ENCODE peak calls at places on chromosomes 13 and 19, in ten cellular contexts. I, F, X, Z, H, S, L, R, B and V are unnamed samples.

GRCh38 chr13:75425216-75426009 is 56.6 kb downstream of the TBC1D4 start:
- DNase-seq in Z (no peak), X (no peak), S (no peak), L (no peak), R (no peak), I (no peak), F (no peak), H (peak), B (no peak), V (no peak)

GRCh38 chr13:110485604-110486003 is 75.9 kb downstream of the RAB20 start:
- DNase-seq in Z (no peak), S (no peak), R (peak), H (no peak), I (no peak), L (no peak), B (no peak), X (no peak), F (no peak), V (no peak)

GRCh38 chr13:113582841-113583631 is 1.5 kb upstream of the TFDP1 start:
- DNase-seq in I (no peak), S (no peak), L (no peak), B (peak), Z (no peak), X (no peak), F (peak), R (no peak), H (no peak), V (no peak)

GRCh38 chr19:1001538-1002166 is 1.4 kb downstream of the GRIN3B start:
- DNase-seq in F (peak), S (no peak), L (peak), H (no peak), R (no peak), Z (no peak), I (peak), X (no peak), B (no peak), V (no peak)

GRCh38 chr13:111531505-111531904 is 211.1 kb downstream of the TEX29 start:
- DNase-seq in F (no peak), Z (no peak), B (peak), S (no peak), X (no peak), I (no peak), L (no peak), R (no peak), H (no peak), V (no peak)

GRCh38 chr19:37905936-37906867 is at the start of gene WDR87:
- DNase-seq in X (no peak), B (no peak), H (peak), Z (no peak), R (no peak), S (no peak), I (peak), L (peak), F (no peak), V (no peak)

GRCh38 chr13:98232456-98232855 is 55.4 kb upstream of the RNF113B start:
- DNase-seq in L (no peak), F (no peak), B (no peak), H (no peak), X (no peak), I (no peak), S (no peak), R (no peak), Z (no peak), V (no peak)

GRCh38 chr19:29841559-29842367 is 30.0 kb downstream of the CCNE1 start:
- DNase-seq in R (no peak), B (peak), I (peak), Z (no peak), S (no peak), X (no peak), L (no peak), H (peak), F (peak), V (no peak)

GRCh38 chr19:28715157-28715556 is 497.8 kb downstream of the UQCRFS1 start:
- DNase-seq in L (no peak), X (no peak), I (no peak), S (no peak), H (no peak), R (no peak), F (no peak), Z (no peak), B (no peak), V (no peak)

GRCh38 chr13:113616281-113616906 is 31.8 kb downstream of the TFDP1 start:
- DNase-seq in Z (no peak), F (no peak), I (no peak), S (no peak), X (no peak), L (no peak), B (peak), H (no peak), R (no peak), V (no peak)

GRCh38 chr19:47725759-47726401 is 12.7 kb downstream of the EHD2 start:
- DNase-seq in I (no peak), X (no peak), F (no peak), R (no peak), Z (no peak), B (no peak), H (no peak), L (no peak), S (no peak), V (no peak)

GRCh38 chr13:113595131-113595530 is 10.6 kb downstream of the TFDP1 start:
- DNase-seq in H (no peak), R (no peak), S (no peak), B (no peak), I (no peak), L (no peak), Z (no peak), F (no peak), X (no peak), V (no peak)

GRCh38 chr13:33875658-33876401 is 57.9 kb downstream of the RFC3 start:
- DNase-seq in F (no peak), B (no peak), Z (no peak), S (no peak), I (no peak), L (no peak), X (no peak), H (no peak), R (no peak), V (no peak)

GRCh38 chr13:76903544-76904162 is 17.4 kb upstream of the KCTD12 start:
- DNase-seq in H (peak), L (peak), S (peak), X (no peak), Z (peak), I (peak), R (no peak), B (peak), F (peak), V (no peak)

GRCh38 chr19:54391589-54392061 is 23.6 kb upstream of the TTYH1 start:
- DNase-seq in Z (no peak), H (no peak), X (no peak), B (no peak), R (no peak), S (no peak), L (no peak), I (no peak), F (no peak), V (no peak)

GRCh38 chr19:55642153-55643002 is 1.1 kb upstream of the ZNF581 start:
- DNase-seq in F (peak), I (peak), R (no peak), Z (no peak), H (peak), B (no peak), L (peak), S (no peak), X (no peak), V (no peak)

GRCh38 chr19:21835429-21835809 is 563 bp downstream of the ZNF43 start:
- DNase-seq in L (no peak), S (no peak), B (no peak), H (no peak), F (no peak), I (no peak), R (no peak), Z (no peak), X (no peak), V (no peak)

GRCh38 chr19:11560404-11560988 is 1.5 kb upstream of the ELOF1 start:
- DNase-seq in X (no peak), R (no peak), B (peak), H (peak), L (peak), Z (no peak), F (no peak), I (peak), S (peak), V (peak)

GRCh38 chr19:16649734-16650133 is 10.2 kb downstream of the SMIM7 start:
- DNase-seq in H (peak), R (no peak), I (no peak), Z (no peak), F (no peak), L (no peak), X (no peak), S (no peak), B (peak), V (no peak)

GRCh38 chr13:43245374-43245964 is 222.1 kb downstream of the DNAJC15 start:
- DNase-seq in F (no peak), R (peak), Z (no peak), H (peak), X (peak), L (no peak), S (peak), B (peak), I (no peak), V (peak)

GRCh38 chr19:19064098-19064722 is 416 bp downstream of the SLC25A42 start:
- DNase-seq in X (no peak), Z (no peak), B (peak), S (no peak), I (peak), H (no peak), L (no peak), F (no peak), R (no peak), V (no peak)

GRCh38 chr13:19863323-19864017 is at the start of gene ZMYM5:
- DNase-seq in L (peak), Z (peak), X (peak), F (peak), R (peak), I (peak), S (peak), B (peak), H (peak), V (peak)

GRCh38 chr13:82900453-82900852 is 981.8 kb downstream of the SLITRK1 start:
- DNase-seq in L (no peak), I (no peak), S (no peak), Z (no peak), H (no peak), F (no peak), R (no peak), B (no peak), X (no peak), V (no peak)

GRCh38 chr13:99842379-99842778 is 129.2 kb downstream of the ZIC5 start:
- DNase-seq in R (no peak), S (no peak), B (no peak), I (no peak), X (no peak), H (no peak), F (no peak), L (no peak), Z (no peak), V (no peak)

GRCh38 chr13:99843872-99844271 is 127.7 kb downstream of the ZIC5 start:
- DNase-seq in Z (no peak), R (no peak), S (no peak), B (no peak), L (no peak), F (no peak), H (no peak), I (no peak), X (no peak), V (no peak)

GRCh38 chr13:99847318-99847750 is 124.2 kb downstream of the ZIC5 start:
- DNase-seq in B (no peak), L (no peak), Z (no peak), F (no peak), I (no peak), X (no peak), S (no peak), H (no peak), R (no peak), V (no peak)

GRCh38 chr13:99845136-99845874 is 126.3 kb downstream of the ZIC5 start:
- DNase-seq in H (no peak), L (no peak), I (no peak), X (no peak), B (no peak), R (no peak), S (no peak), Z (no peak), F (no peak), V (no peak)
- H3K4me3 ChIP-seq in H (no peak), L (no peak), I (no peak), X (no peak), B (no peak), R (no peak), S (no peak), Z (no peak), F (no peak), V (no peak)

DNA sequence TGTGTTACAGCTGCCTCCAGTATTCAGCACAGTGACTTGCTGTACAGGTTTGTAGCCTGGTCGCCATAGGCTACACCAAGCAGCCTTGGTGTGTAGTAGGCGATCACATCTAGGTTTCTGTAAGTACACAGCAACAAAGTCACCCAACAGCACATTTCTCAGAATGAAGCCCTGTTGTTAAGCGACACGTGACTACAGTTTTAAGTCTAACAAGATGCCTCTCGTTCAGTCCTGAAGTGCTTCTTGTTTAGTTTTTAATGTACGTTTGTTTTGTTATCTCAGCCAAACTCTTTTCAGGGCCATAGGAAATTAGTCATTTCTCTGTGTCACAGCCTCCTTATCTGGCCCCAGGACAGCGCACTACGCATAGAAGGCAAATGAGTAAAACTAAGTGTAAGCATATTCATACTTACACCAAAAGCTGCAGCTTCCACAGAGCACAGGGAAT is 50.0 kb upstream of the GPR183 start:
- DNase-seq in H (peak), B (peak), X (no peak), L (no peak), Z (no peak), R (no peak), I (no peak), S (peak), F (no peak), V (no peak)
- H3K4me3 ChIP-seq in H (no peak), B (no peak), X (no peak), L (no peak), Z (no peak), R (no peak), I (no peak), S (no peak), F (no peak), V (no peak)

DNA sequence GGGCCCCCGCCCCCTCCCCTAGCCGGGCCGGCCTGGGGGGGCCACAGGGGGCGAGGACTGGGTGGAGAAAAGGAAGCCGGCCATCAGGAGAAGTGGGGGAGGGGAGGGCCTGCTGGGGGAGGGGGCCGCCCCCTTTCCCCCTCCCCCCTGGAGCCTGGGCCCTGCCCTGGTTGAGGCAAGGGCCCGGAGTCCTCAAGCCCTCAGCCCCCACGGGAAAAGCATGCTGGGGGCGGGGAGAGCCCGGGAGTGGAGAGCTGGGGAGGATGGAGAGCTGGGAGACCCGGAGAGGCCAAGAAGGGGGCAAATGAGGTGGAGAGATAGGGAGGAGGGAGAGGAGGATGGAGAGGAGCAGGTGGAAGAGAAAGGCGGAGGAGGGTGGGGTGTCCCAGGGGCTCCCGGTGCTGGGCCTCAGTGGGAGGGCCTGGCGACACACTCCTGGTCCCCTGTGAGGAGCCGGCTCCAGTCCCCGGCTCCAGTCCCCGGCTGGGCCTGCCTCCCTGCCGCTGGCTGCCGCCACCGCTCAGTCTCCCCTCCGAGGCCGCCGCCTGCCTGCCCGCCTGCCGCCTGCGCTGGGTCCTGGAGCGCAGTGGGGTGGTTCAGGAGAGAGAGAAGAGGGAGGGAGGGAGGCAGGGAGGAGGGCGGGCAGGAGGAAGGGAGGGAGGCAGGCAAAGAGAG is at the start of gene GRIK5:
- DNase-seq in H (no peak), F (no peak), Z (no peak), I (peak), R (no peak), S (no peak), L (no peak), B (no peak), X (no peak), V (no peak)
- H3K4me3 ChIP-seq in H (no peak), F (peak), Z (peak), I (no peak), R (peak), S (no peak), L (peak), B (no peak), X (no peak), V (no peak)

GRCh38 chr19:39502640-39503417 is 4.1 kb downstream of the DLL3 start:
- DNase-seq in F (peak), L (peak), I (peak), B (peak), X (no peak), H (peak), S (no peak), R (no peak), Z (peak), V (no peak)
- H3K4me3 ChIP-seq in F (no peak), L (no peak), I (peak), B (no peak), X (no peak), H (no peak), S (no peak), R (no peak), Z (no peak), V (no peak)

DNA sequence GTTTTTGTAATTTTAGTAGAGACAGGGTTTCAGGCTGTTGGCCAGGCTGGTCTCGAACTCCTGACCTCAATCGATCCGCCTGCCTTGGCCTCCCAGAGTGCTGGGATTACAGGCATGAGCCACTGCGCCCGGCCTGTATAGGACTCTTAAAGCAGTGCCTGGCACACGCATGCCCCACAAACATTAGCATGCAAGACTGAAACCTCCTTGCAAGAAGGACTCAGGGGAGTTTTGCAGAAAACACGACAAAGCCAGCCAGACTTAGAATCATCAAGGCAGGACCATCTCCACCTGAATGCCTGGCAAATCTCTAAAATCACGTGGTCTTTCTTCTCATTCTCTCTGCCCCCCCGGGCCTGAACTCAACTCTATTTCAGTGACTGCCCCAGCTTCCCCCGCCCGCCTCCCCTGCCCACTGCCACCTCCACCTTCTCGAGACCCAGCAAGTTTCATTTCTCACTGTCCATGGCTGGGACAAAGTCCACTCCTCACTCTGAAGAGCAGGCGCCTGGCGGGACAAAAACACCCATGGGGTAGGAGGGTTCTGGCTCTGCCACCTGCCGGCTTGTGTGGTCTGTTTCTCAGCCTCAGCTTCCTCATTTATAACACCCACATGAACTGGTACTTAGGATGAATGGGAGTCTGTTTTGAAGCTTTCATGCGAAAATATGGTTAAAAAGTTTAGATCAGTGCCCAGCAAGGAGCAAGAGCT is 2.4 kb downstream of the TICAM1 start:
- DNase-seq in R (no peak), X (no peak), Z (no peak), L (peak), S (no peak), I (no peak), H (no peak), F (no peak), B (no peak), V (no peak)
- H3K4me3 ChIP-seq in R (no peak), X (no peak), Z (no peak), L (peak), S (no peak), I (no peak), H (no peak), F (no peak), B (no peak), V (no peak)

GRCh38 chr13:41054919-41055619 is 6.2 kb upstream of the WBP4 start:
- DNase-seq in L (no peak), Z (no peak), S (no peak), R (no peak), I (peak), B (no peak), X (no peak), H (no peak), F (no peak), V (no peak)

GRCh38 chr13:41053384-41053826 is 7.9 kb upstream of the WBP4 start:
- DNase-seq in R (no peak), I (no peak), F (no peak), X (peak), H (peak), S (no peak), Z (no peak), L (no peak), B (peak), V (no peak)

GRCh38 chr13:41054212-41054877 is 7.0 kb upstream of the WBP4 start:
- DNase-seq in B (peak), H (peak), R (no peak), S (no peak), X (peak), Z (no peak), I (peak), F (no peak), L (peak), V (no peak)

GRCh38 chr13:41050041-41050440 is 11.3 kb upstream of the WBP4 start:
- DNase-seq in F (no peak), B (peak), R (no peak), X (no peak), H (no peak), Z (no peak), L (no peak), I (no peak), S (no peak), V (no peak)

GRCh38 chr13:41052441-41052840 is 8.9 kb upstream of the WBP4 start:
- DNase-seq in R (no peak), Z (no peak), X (no peak), S (no peak), L (no peak), B (no peak), H (no peak), I (no peak), F (no peak), V (no peak)
- H3K4me3 ChIP-seq in R (no peak), Z (no peak), X (no peak), S (no peak), L (no peak), B (no peak), H (no peak), I (no peak), F (no peak), V (no peak)

GRCh38 chr19:43534811-43535761 is 2.1 kb downstream of the ZNF575 start:
- DNase-seq in F (peak), Z (peak), H (peak), L (peak), X (no peak), I (peak), R (no peak), S (no peak), B (peak), V (no peak)

GRCh38 chr19:43532571-43532961 is 422 bp upstream of the ZNF575 start:
- DNase-seq in B (no peak), Z (no peak), H (peak), L (no peak), R (no peak), X (no peak), I (peak), S (no peak), F (peak), V (no peak)

GRCh38 chr19:43533546-43534304 is 737 bp downstream of the ZNF575 start:
- DNase-seq in B (peak), R (peak), I (peak), F (peak), L (peak), X (peak), S (peak), H (peak), Z (peak), V (peak)

GRCh38 chr19:43532962-43533545 is at the start of gene ZNF575:
- DNase-seq in B (peak), R (peak), L (peak), H (peak), I (peak), S (peak), Z (peak), F (peak), X (peak), V (peak)

DNA sequence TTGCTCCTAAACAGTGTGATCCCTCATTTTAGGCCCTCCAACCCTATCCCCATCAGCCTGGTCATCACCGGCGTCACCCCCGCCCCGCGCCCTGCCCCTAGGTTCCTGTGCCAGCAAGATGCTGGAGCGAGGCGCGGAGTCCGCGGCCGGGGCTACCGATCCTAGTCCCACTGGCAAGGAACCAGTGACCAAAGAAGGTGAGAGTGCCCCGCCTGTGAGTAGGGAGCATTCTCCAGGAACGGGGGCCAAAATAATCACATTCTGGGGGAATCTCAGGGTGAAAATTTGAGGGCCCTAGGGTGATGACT is 1.3 kb downstream of the ZNF575 start:
- DNase-seq in L (no peak), R (no peak), X (no peak), H (no peak), S (no peak), B (no peak), F (no peak), I (no peak), Z (no peak), V (no peak)
- H3K4me3 ChIP-seq in L (peak), R (peak), X (peak), H (peak), S (peak), B (peak), F (peak), I (no peak), Z (peak), V (peak)